ENCODE peak calls at places on chromosomes 13 and 19, in five cellular contexts. One of them, this sample, is unnamed.

GRCh38 chr19:3810708-3811355 is 24.7 kb upstream of the MATK start:
- DNase-seq in cardiac muscle cell: no peak
- DNase-seq in CD8-positive, alpha-beta memory T cell: no peak
- DNase-seq in ovary: no peak
- DNase-seq in neural progenitor cell: no peak
- DNase-seq in this sample: no peak

GRCh38 chr13:40665754-40666057 is 735 bp downstream of the FOXO1 start:
- DNase-seq in cardiac muscle cell: no peak
- DNase-seq in CD8-positive, alpha-beta memory T cell: peak
- DNase-seq in ovary: no peak
- DNase-seq in neural progenitor cell: no peak
- DNase-seq in this sample: no peak

GRCh38 chr13:24013189-24013588 is 115.9 kb upstream of the C1QTNF9B start:
- DNase-seq in cardiac muscle cell: no peak
- DNase-seq in CD8-positive, alpha-beta memory T cell: no peak
- DNase-seq in ovary: no peak
- DNase-seq in neural progenitor cell: no peak
- DNase-seq in this sample: no peak

GRCh38 chr19:6073858-6074708 is 36.2 kb downstream of the RFX2 start:
- DNase-seq in cardiac muscle cell: no peak
- DNase-seq in CD8-positive, alpha-beta memory T cell: no peak
- DNase-seq in ovary: no peak
- DNase-seq in neural progenitor cell: no peak
- DNase-seq in this sample: no peak

GRCh38 chr19:40217921-40218890 is at the start of gene TTC9B:
- DNase-seq in cardiac muscle cell: peak
- DNase-seq in CD8-positive, alpha-beta memory T cell: peak
- DNase-seq in ovary: no peak
- DNase-seq in neural progenitor cell: peak
- DNase-seq in this sample: peak

GRCh38 chr19:42140125-42140754 is 8.0 kb upstream of the POU2F2 start:
- DNase-seq in cardiac muscle cell: peak
- DNase-seq in CD8-positive, alpha-beta memory T cell: no peak
- DNase-seq in ovary: peak
- DNase-seq in neural progenitor cell: peak
- DNase-seq in this sample: peak

GRCh38 chr13:63948045-63948444 is 2532.4 kb upstream of the PCDH20 start:
- DNase-seq in cardiac muscle cell: no peak
- DNase-seq in CD8-positive, alpha-beta memory T cell: no peak
- DNase-seq in ovary: no peak
- DNase-seq in neural progenitor cell: no peak
- DNase-seq in this sample: no peak

GRCh38 chr19:57068921-57069697 is 50.7 kb upstream of the USP29 start:
- DNase-seq in cardiac muscle cell: no peak
- DNase-seq in CD8-positive, alpha-beta memory T cell: no peak
- DNase-seq in ovary: peak
- DNase-seq in neural progenitor cell: no peak
- DNase-seq in this sample: no peak

GRCh38 chr19:7979559-7979958 is 25.9 kb downstream of the ELAVL1 start:
- DNase-seq in cardiac muscle cell: no peak
- DNase-seq in CD8-positive, alpha-beta memory T cell: no peak
- DNase-seq in ovary: no peak
- DNase-seq in neural progenitor cell: no peak
- DNase-seq in this sample: no peak

GRCh38 chr19:45918721-45919120 is 4.1 kb upstream of the NANOS2 start:
- DNase-seq in cardiac muscle cell: no peak
- DNase-seq in CD8-positive, alpha-beta memory T cell: no peak
- DNase-seq in ovary: no peak
- DNase-seq in neural progenitor cell: no peak
- DNase-seq in this sample: no peak

GRCh38 chr19:11421607-11422098 is 2.5 kb upstream of the RGL3 start:
- DNase-seq in cardiac muscle cell: peak
- DNase-seq in CD8-positive, alpha-beta memory T cell: peak
- DNase-seq in ovary: peak
- DNase-seq in neural progenitor cell: peak
- DNase-seq in this sample: peak

GRCh38 chr19:16051254-16052025 is 24.9 kb upstream of the TPM4 start:
- DNase-seq in cardiac muscle cell: no peak
- DNase-seq in CD8-positive, alpha-beta memory T cell: peak
- DNase-seq in ovary: no peak
- DNase-seq in neural progenitor cell: no peak
- DNase-seq in this sample: no peak

GRCh38 chr13:74575729-74576125 is 441.5 kb upstream of the KLF12 start:
- DNase-seq in cardiac muscle cell: peak
- DNase-seq in CD8-positive, alpha-beta memory T cell: peak
- DNase-seq in ovary: peak
- DNase-seq in neural progenitor cell: peak
- DNase-seq in this sample: peak

GRCh38 chr19:55212447-55212846 is 3.1 kb upstream of the PTPRH start:
- DNase-seq in cardiac muscle cell: no peak
- DNase-seq in CD8-positive, alpha-beta memory T cell: no peak
- DNase-seq in ovary: no peak
- DNase-seq in neural progenitor cell: no peak
- DNase-seq in this sample: no peak

GRCh38 chr13:29817604-29818378 is 32.6 kb downstream of the UBL3 start:
- DNase-seq in cardiac muscle cell: no peak
- DNase-seq in CD8-positive, alpha-beta memory T cell: no peak
- DNase-seq in ovary: no peak
- DNase-seq in neural progenitor cell: no peak
- DNase-seq in this sample: no peak

GRCh38 chr13:47859129-47859528 is 141.9 kb downstream of the SUCLA2 start:
- DNase-seq in cardiac muscle cell: no peak
- DNase-seq in CD8-positive, alpha-beta memory T cell: no peak
- DNase-seq in ovary: no peak
- DNase-seq in neural progenitor cell: no peak
- DNase-seq in this sample: no peak

GRCh38 chr19:49596407-49596806 is 5.4 kb downstream of the PRR12 start:
- DNase-seq in cardiac muscle cell: no peak
- DNase-seq in CD8-positive, alpha-beta memory T cell: no peak
- DNase-seq in ovary: peak
- DNase-seq in neural progenitor cell: no peak
- DNase-seq in this sample: no peak

GRCh38 chr13:49545661-49546060 is 39.7 kb downstream of the RCBTB1 start:
- DNase-seq in cardiac muscle cell: no peak
- DNase-seq in CD8-positive, alpha-beta memory T cell: no peak
- DNase-seq in ovary: no peak
- DNase-seq in neural progenitor cell: no peak
- DNase-seq in this sample: no peak

GRCh38 chr19:33273065-33273736 is 29.1 kb downstream of the CEBPA start:
- DNase-seq in cardiac muscle cell: no peak
- DNase-seq in CD8-positive, alpha-beta memory T cell: no peak
- DNase-seq in ovary: no peak
- DNase-seq in neural progenitor cell: no peak
- DNase-seq in this sample: no peak

GRCh38 chr19:33275933-33276619 is 26.3 kb downstream of the CEBPA start:
- DNase-seq in cardiac muscle cell: no peak
- DNase-seq in CD8-positive, alpha-beta memory T cell: no peak
- DNase-seq in ovary: no peak
- DNase-seq in neural progenitor cell: no peak
- DNase-seq in this sample: peak

GRCh38 chr19:33275559-33275932 is 26.8 kb downstream of the CEBPA start:
- DNase-seq in cardiac muscle cell: no peak
- DNase-seq in CD8-positive, alpha-beta memory T cell: no peak
- DNase-seq in ovary: no peak
- DNase-seq in neural progenitor cell: no peak
- DNase-seq in this sample: no peak

GRCh38 chr19:33274663-33275558 is 27.4 kb downstream of the CEBPA start:
- DNase-seq in cardiac muscle cell: no peak
- DNase-seq in CD8-positive, alpha-beta memory T cell: no peak
- DNase-seq in ovary: no peak
- DNase-seq in neural progenitor cell: peak
- DNase-seq in this sample: no peak

GRCh38 chr19:33273881-33274662 is 28.3 kb downstream of the CEBPA start:
- DNase-seq in cardiac muscle cell: no peak
- DNase-seq in CD8-positive, alpha-beta memory T cell: no peak
- DNase-seq in ovary: peak
- DNase-seq in neural progenitor cell: no peak
- DNase-seq in this sample: peak
- H3K27ac ChIP-seq in cardiac muscle cell: no peak
- H3K27ac ChIP-seq in CD8-positive, alpha-beta memory T cell: no peak
- H3K27ac ChIP-seq in ovary: no peak
- H3K27ac ChIP-seq in neural progenitor cell: no peak
- H3K27ac ChIP-seq in this sample: no peak

GRCh38 chr19:36151144-36152051 is 849 bp downstream of the COX7A1 start:
- DNase-seq in cardiac muscle cell: no peak
- DNase-seq in CD8-positive, alpha-beta memory T cell: no peak
- DNase-seq in ovary: peak
- DNase-seq in neural progenitor cell: no peak
- DNase-seq in this sample: peak
- H3K4me3 ChIP-seq in cardiac muscle cell: no peak
- H3K4me3 ChIP-seq in CD8-positive, alpha-beta memory T cell: no peak
- H3K4me3 ChIP-seq in ovary: peak
- H3K4me3 ChIP-seq in neural progenitor cell: no peak
- H3K4me3 ChIP-seq in this sample: peak

DNA sequence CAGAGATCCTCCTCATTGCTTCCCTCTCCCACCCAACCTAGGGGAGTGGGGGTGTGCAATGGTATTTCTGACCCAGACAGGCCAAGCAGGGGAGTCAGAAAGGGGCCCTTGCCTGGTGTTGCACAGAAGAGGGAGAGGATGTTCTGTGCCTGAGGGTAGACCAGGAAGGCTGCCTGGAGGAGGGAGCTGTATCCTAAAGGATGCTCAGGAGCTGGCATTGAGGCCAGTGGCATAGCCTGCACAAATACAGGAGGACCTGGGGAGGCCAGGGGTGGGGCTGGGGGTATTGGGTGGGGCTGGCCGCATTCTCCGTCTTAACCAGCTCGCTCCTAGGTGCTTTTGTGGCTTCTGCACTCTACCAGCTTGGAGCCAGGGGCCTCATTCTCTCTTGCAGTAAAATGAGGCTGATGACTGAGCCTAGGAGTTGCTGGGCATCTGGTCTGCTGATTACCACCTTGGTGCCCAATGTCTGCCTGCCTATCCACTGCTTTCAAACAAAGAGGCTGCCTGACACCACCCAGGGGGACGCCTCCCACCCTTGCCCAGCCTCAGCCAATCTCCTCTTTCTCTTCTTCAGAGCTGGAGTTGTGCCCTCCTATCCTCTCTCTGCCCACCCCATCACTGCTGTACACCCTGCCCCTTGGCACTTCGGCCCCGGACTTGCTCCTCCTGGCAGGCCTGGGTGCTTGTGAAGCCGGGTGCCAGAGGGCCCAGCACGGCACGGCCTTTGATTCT is 4.6 kb downstream of the RNF225 start:
- DNase-seq in cardiac muscle cell: no peak
- DNase-seq in CD8-positive, alpha-beta memory T cell: no peak
- DNase-seq in ovary: no peak
- DNase-seq in neural progenitor cell: no peak
- DNase-seq in this sample: peak
- H3K27ac ChIP-seq in cardiac muscle cell: no peak
- H3K27ac ChIP-seq in CD8-positive, alpha-beta memory T cell: peak
- H3K27ac ChIP-seq in ovary: no peak
- H3K27ac ChIP-seq in neural progenitor cell: no peak
- H3K27ac ChIP-seq in this sample: no peak

GRCh38 chr19:50910722-50911121 is 473 bp downstream of the KLK4 start:
- DNase-seq in cardiac muscle cell: no peak
- DNase-seq in CD8-positive, alpha-beta memory T cell: no peak
- DNase-seq in ovary: no peak
- DNase-seq in neural progenitor cell: no peak
- DNase-seq in this sample: no peak

GRCh38 chr19:50911206-50912101 is at the start of gene KLK4:
- DNase-seq in cardiac muscle cell: no peak
- DNase-seq in CD8-positive, alpha-beta memory T cell: no peak
- DNase-seq in ovary: no peak
- DNase-seq in neural progenitor cell: no peak
- DNase-seq in this sample: no peak

GRCh38 chr19:50912102-50912599 is 956 bp upstream of the KLK4 start:
- DNase-seq in cardiac muscle cell: no peak
- DNase-seq in CD8-positive, alpha-beta memory T cell: no peak
- DNase-seq in ovary: no peak
- DNase-seq in neural progenitor cell: no peak
- DNase-seq in this sample: no peak

GRCh38 chr19:50908311-50908710 is 2.9 kb downstream of the KLK4 start:
- DNase-seq in cardiac muscle cell: no peak
- DNase-seq in CD8-positive, alpha-beta memory T cell: no peak
- DNase-seq in ovary: no peak
- DNase-seq in neural progenitor cell: no peak
- DNase-seq in this sample: no peak

DNA sequence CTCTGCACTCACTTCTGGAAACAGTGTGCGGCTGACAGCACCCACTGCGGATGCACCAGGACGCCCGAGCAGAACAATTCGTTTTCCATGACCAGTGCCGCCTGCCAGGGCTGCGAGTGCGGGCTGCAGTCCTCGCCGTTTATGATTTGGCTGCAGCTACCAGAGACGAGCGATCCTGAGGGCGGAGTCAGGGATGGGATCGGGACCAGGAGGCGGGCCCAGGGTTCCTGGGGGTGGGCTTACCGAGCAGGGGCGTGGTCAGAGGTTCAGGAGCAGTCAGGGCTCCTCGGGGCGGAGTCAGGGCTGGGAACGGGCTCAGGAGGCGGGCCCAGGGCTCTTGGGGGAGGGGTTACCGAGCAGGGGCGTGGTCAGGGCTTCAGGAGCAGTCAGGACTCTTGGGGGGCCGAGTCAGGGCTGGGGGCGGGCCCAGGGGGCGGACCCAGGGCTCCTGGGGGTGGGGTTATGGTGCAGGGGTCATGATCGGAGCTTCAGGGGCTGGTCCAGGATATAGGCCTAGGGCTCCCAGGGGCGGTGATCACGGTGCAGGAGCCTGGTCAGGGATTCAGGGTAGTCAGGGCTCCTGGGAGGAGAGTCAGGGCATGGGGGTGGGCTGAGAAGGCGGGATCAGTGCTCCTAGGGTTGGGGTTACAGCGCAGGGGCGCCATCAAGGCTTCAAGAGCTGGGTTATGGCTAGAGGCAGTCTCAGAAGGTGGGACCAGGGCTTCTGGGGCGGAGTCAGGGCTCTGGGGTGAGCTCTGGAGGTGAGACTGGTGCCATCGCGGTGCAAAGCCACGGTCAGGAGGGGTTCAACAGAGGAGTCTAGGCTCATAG is 1.7 kb downstream of the KLK4 start:
- DNase-seq in cardiac muscle cell: peak
- DNase-seq in CD8-positive, alpha-beta memory T cell: no peak
- DNase-seq in ovary: peak
- DNase-seq in neural progenitor cell: peak
- DNase-seq in this sample: no peak
- H3K4me3 ChIP-seq in cardiac muscle cell: no peak
- H3K4me3 ChIP-seq in CD8-positive, alpha-beta memory T cell: no peak
- H3K4me3 ChIP-seq in ovary: no peak
- H3K4me3 ChIP-seq in neural progenitor cell: peak
- H3K4me3 ChIP-seq in this sample: no peak

DNA sequence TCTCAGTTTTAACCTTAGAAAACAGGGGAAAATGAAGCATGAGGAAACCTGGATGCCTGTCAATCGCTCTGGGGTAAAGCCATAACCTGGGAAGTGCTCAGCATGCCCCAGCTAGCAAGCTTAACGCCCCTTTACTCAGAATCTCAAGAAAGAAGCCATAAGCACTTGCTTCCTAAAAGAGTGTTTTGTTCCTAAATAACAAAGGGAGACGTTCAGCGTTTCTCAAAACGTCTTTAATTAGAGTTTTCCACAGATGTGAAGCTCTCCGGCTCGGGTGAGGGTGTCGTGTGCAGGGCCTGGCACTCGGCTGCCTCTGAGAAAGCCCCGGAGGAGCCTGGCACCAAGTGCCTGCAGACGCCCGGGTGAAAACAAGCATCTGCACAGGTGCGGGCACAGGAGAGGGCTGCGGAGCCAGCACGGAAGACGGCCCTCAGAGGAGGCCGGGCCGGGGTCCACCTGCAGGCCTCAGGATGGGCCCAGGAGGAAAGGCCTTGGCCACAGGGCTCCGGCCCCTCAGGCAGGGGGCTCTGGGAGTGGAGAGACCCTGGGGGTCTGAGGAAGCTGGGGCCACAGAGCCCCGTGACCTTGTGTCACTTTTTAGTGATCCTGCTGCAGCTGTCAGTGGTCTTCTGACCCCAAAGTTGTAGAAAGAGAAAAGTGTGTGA is 6.2 kb downstream of the GAS6 start:
- DNase-seq in cardiac muscle cell: no peak
- DNase-seq in CD8-positive, alpha-beta memory T cell: no peak
- DNase-seq in ovary: no peak
- DNase-seq in neural progenitor cell: peak
- DNase-seq in this sample: peak
- H3K27ac ChIP-seq in cardiac muscle cell: peak
- H3K27ac ChIP-seq in CD8-positive, alpha-beta memory T cell: no peak
- H3K27ac ChIP-seq in ovary: no peak
- H3K27ac ChIP-seq in neural progenitor cell: peak
- H3K27ac ChIP-seq in this sample: no peak